ENCODE peak calls at places on chromosome 17, in ten cellular contexts. W, D, O, X, V, C, U, A, P and H are unnamed samples.

GRCh38 chr17:72656114-72656763 is 436.2 kb downstream of the SLC39A11 start:
- DNase-seq in P (no peak), A (no peak), C (peak), O (no peak), W (no peak), V (no peak), U (no peak), D (no peak), X (no peak), H (no peak)

GRCh38 chr17:163514-164103 is 17.8 kb downstream of the DOC2B start:
- DNase-seq in A (no peak), V (no peak), P (no peak), U (no peak), O (peak), W (no peak), C (no peak), D (no peak), X (no peak), H (no peak)

GRCh38 chr17:7445011-7445927 is at the start of gene CHRNB1:
- DNase-seq in X (no peak), O (no peak), V (no peak), D (peak), P (peak), A (no peak), W (no peak), C (peak), U (peak), H (no peak)

GRCh38 chr17:66737524-66737923 is 97.4 kb upstream of the CACNG5 start:
- DNase-seq in P (no peak), A (no peak), V (peak), O (no peak), C (no peak), X (no peak), W (no peak), U (peak), D (no peak), H (no peak)

GRCh38 chr17:66431080-66431795 is 128.8 kb downstream of the PRKCA start:
- DNase-seq in X (no peak), O (no peak), U (peak), C (peak), P (no peak), D (peak), V (peak), A (no peak), W (no peak), H (peak)

GRCh38 chr17:77366558-77367245 is 225.9 kb downstream of the SEC14L1 start:
- DNase-seq in O (peak), X (no peak), W (peak), D (no peak), A (no peak), P (no peak), C (no peak), U (no peak), V (peak), H (no peak)

GRCh38 chr17:48181653-48182052 is 74.1 kb downstream of the SNX11 start:
- DNase-seq in D (no peak), P (no peak), X (no peak), U (no peak), A (no peak), W (peak), C (no peak), V (peak), O (no peak), H (no peak)

GRCh38 chr17:32486701-32487459 is at the start of gene CDK5R1:
- DNase-seq in V (peak), X (no peak), D (peak), P (peak), A (no peak), W (peak), U (peak), O (peak), C (no peak), H (peak)

GRCh38 chr17:75271955-75272847 is 1.2 kb upstream of the MIF4GD start:
- DNase-seq in O (peak), P (no peak), A (no peak), U (peak), C (no peak), X (no peak), V (no peak), D (no peak), W (no peak), H (peak)

GRCh38 chr17:40062347-40063033 is at the start of gene THRA:
- DNase-seq in U (peak), W (peak), O (peak), V (no peak), C (peak), X (no peak), P (peak), D (peak), A (no peak), H (peak)

GRCh38 chr17:46274238-46274637 is 20.7 kb upstream of the LRRC37A start:
- DNase-seq in D (no peak), P (no peak), A (no peak), X (no peak), V (no peak), C (no peak), O (no peak), W (no peak), U (no peak), H (no peak)

GRCh38 chr17:65366102-65366844 is 195.2 kb downstream of the AXIN2 start:
- DNase-seq in X (no peak), W (no peak), U (no peak), C (no peak), V (no peak), A (no peak), P (no peak), O (no peak), D (no peak), H (no peak)

GRCh38 chr17:59844884-59845594 is 47.7 kb downstream of the TUBD1 start:
- DNase-seq in O (no peak), X (no peak), U (peak), D (no peak), C (no peak), A (no peak), P (no peak), V (no peak), W (no peak), H (no peak)

GRCh38 chr17:40349477-40350409 is 14.8 kb downstream of the GJD3 start:
- DNase-seq in D (no peak), O (no peak), V (peak), A (no peak), P (no peak), X (no peak), C (no peak), W (no peak), U (no peak), H (no peak)

GRCh38 chr17:17682293-17682736 is 1.1 kb downstream of the RAI1 start:
- DNase-seq in O (peak), C (no peak), W (peak), D (peak), P (peak), X (no peak), V (peak), A (no peak), U (peak), H (peak)

GRCh38 chr17:47742319-47743181 is 9.5 kb downstream of the TBX21 start:
- DNase-seq in X (no peak), O (no peak), U (no peak), W (peak), V (no peak), C (no peak), A (no peak), D (no peak), P (peak), H (no peak)

GRCh38 chr17:49343273-49343672 is 18.8 kb downstream of the ZNF652 start:
- DNase-seq in C (no peak), A (no peak), V (peak), O (no peak), D (no peak), X (no peak), U (peak), P (no peak), W (no peak), H (peak)

GRCh38 chr17:231966-232807 is 50.7 kb upstream of the DOC2B start:
- DNase-seq in D (no peak), U (no peak), P (no peak), X (no peak), A (no peak), O (no peak), C (no peak), W (no peak), V (no peak), H (no peak)

GRCh38 chr17:75691371-75692290 is 24.5 kb downstream of the SAP30BP start:
- DNase-seq in A (no peak), V (no peak), C (peak), X (no peak), W (no peak), P (no peak), O (no peak), U (no peak), D (no peak), H (peak)

GRCh38 chr17:15334266-15334665 is 7.1 kb downstream of the TEKT3 start:
- DNase-seq in U (no peak), V (no peak), W (no peak), X (no peak), A (no peak), P (no peak), C (no peak), D (no peak), O (no peak), H (no peak)

GRCh38 chr17:14926526-14927122 is 338.5 kb downstream of the PMP22 start:
- DNase-seq in U (peak), A (no peak), X (no peak), D (no peak), P (peak), C (peak), W (peak), V (peak), O (peak), H (peak)

GRCh38 chr17:69634844-69635243 is 220.3 kb downstream of the MAP2K6 start:
- DNase-seq in V (no peak), A (no peak), P (no peak), U (no peak), W (no peak), X (no peak), C (no peak), O (no peak), D (no peak), H (no peak)